ENCODE peak calls at places on chromosomes 3 and 15, in five cellular contexts. Y, K, I, G and M are unnamed samples.
A peak's percentile ranks its signal among the peaks of the same experiment; 100 is the strongest.

GRCh38 chr15:41561777-41562145 is 2.7 kb downstream of the TYRO3 start:
- DNase-seq in Y (no peak), K (no peak), I (no peak), G (no peak), M (no peak)

GRCh38 chr3:20060924-20061323 is 20.7 kb downstream of the KAT2B start:
- DNase-seq in Y (no peak), K (no peak), I (no peak), G (no peak), M (no peak)

GRCh38 chr3:46574881-46575576 is 8.9 kb upstream of the LRRC2 start:
- DNase-seq in Y (no peak), K (no peak), I (no peak), G (no peak), M (no peak)

GRCh38 chr3:192444096-192444790 is 283.1 kb downstream of the FGF12 start:
- DNase-seq in Y (peak; percentile 33), K (peak; percentile 18), I (peak; percentile 69), G (no peak), M (peak; percentile 19)

GRCh38 chr15:78174398-78174797 is 25.2 kb downstream of the IDH3A start:
- DNase-seq in Y (no peak), K (peak; percentile 65), I (no peak), G (no peak), M (no peak)

GRCh38 chr15:38670142-38671002 is 105.8 kb upstream of the RASGRP1 start:
- DNase-seq in Y (peak; percentile 72), K (peak; percentile 80), I (no peak), G (no peak), M (peak; percentile 61)

GRCh38 chr3:72932416-72932815 is 44.6 kb downstream of the GXYLT2 start:
- DNase-seq in Y (no peak), K (no peak), I (no peak), G (no peak), M (no peak)

GRCh38 chr15:30885814-30886213 is 17.9 kb upstream of the FAN1 start:
- DNase-seq in Y (no peak), K (no peak), I (no peak), G (no peak), M (no peak)

GRCh38 chr15:75606711-75607684 is 18.5 kb downstream of the SNUPN start:
- DNase-seq in Y (peak; percentile 15), K (peak; percentile 41), I (no peak), G (no peak), M (no peak)

GRCh38 chr15:25674948-25675347 is 188.2 kb downstream of the ATP10A start:
- DNase-seq in Y (no peak), K (no peak), I (no peak), G (no peak), M (no peak)

GRCh38 chr3:12224181-12225147 is 64.4 kb upstream of the PPARG start:
- DNase-seq in Y (no peak), K (no peak), I (no peak), G (no peak), M (no peak)

GRCh38 chr3:14823910-14824629 is 5.3 kb downstream of the FGD5 start:
- DNase-seq in Y (no peak), K (no peak), I (no peak), G (no peak), M (no peak)

GRCh38 chr3:197023998-197024651 is 5.5 kb downstream of the MELTF start:
- DNase-seq in Y (no peak), K (no peak), I (no peak), G (no peak), M (no peak)

GRCh38 chr3:10334461-10334860 is 13.5 kb upstream of the SEC13 start:
- DNase-seq in Y (no peak), K (no peak), I (no peak), G (no peak), M (no peak)

GRCh38 chr15:88623061-88623460 is 1.9 kb downstream of the AEN start:
- DNase-seq in Y (no peak), K (no peak), I (no peak), G (peak; percentile 45), M (peak; percentile 43)

GRCh38 chr15:29921130-29921601 is 98.9 kb upstream of the TJP1 start:
- DNase-seq in Y (no peak), K (no peak), I (no peak), G (no peak), M (no peak)

GRCh38 chr15:43483306-43484128 is 9.4 kb downstream of the TP53BP1 start:
- DNase-seq in Y (no peak), K (no peak), I (no peak), G (no peak), M (no peak)

GRCh38 chr3:10489746-10490483 is 15.5 kb downstream of the ATP2B2 start:
- DNase-seq in Y (no peak), K (no peak), I (no peak), G (no peak), M (no peak)

GRCh38 chr15:78384651-78385050 is 44.5 kb downstream of the CRABP1 start:
- DNase-seq in Y (no peak), K (no peak), I (no peak), G (no peak), M (no peak)

GRCh38 chr3:120559228-120560061 is 36.7 kb upstream of the NDUFB4 start:
- DNase-seq in Y (no peak), K (no peak), I (no peak), G (peak; percentile 25), M (no peak)

GRCh38 chr3:194035406-194036138 is 100.4 kb upstream of the HES1 start:
- DNase-seq in Y (no peak), K (no peak), I (no peak), G (no peak), M (no peak)

GRCh38 chr15:90638241-90638691 is 78.9 kb upstream of the BLM start:
- DNase-seq in Y (no peak), K (no peak), I (no peak), G (no peak), M (no peak)

GRCh38 chr3:51940648-51941421 is 869 bp downstream of the RRP9 start:
- DNase-seq in Y (no peak), K (no peak), I (no peak), G (no peak), M (no peak)

GRCh38 chr15:34716111-34716510 is 38.7 kb downstream of the GJD2 start:
- DNase-seq in Y (no peak), K (no peak), I (no peak), G (no peak), M (no peak)

GRCh38 chr3:141764946-141765345 is 1.7 kb downstream of the GRK7 start:
- DNase-seq in Y (no peak), K (no peak), I (no peak), G (no peak), M (no peak)

GRCh38 chr3:74402821-74403220 is 211.6 kb downstream of the CNTN3 start:
- DNase-seq in Y (no peak), K (no peak), I (no peak), G (no peak), M (no peak)

GRCh38 chr3:182180646-182181385 is 469.1 kb downstream of the SOX2 start:
- DNase-seq in Y (no peak), K (no peak), I (no peak), G (no peak), M (no peak)

GRCh38 chr3:50609071-50609742 is 2.4 kb downstream of the CISH start:
- DNase-seq in Y (no peak), K (no peak), I (no peak), G (no peak), M (no peak)

GRCh38 chr3:132623646-132624045 is 26.6 kb downstream of the ACKR4 start:
- DNase-seq in Y (no peak), K (no peak), I (no peak), G (no peak), M (no peak)

GRCh38 chr3:66763294-66763693 is 234.8 kb upstream of the KBTBD8 start:
- DNase-seq in Y (no peak), K (no peak), I (no peak), G (no peak), M (no peak)

GRCh38 chr15:74208901-74209559 is 6.4 kb upstream of the STRA6 start:
- DNase-seq in Y (no peak), K (no peak), I (no peak), G (no peak), M (no peak)

GRCh38 chr3:31567036-31567435 is 34.3 kb downstream of the STT3B start:
- DNase-seq in Y (no peak), K (peak; percentile 23), I (no peak), G (no peak), M (no peak)

GRCh38 chr3:50245831-50246516 is 10.0 kb downstream of the GNAI2 start:
- DNase-seq in Y (peak; percentile 88), K (peak; percentile 97), I (peak; percentile 93), G (no peak), M (peak; percentile 37)

GRCh38 chr15:20280933-20281463 is 260.6 kb downstream of the GOLGA6L6 start:
- DNase-seq in Y (no peak), K (no peak), I (no peak), G (no peak), M (no peak)

GRCh38 chr3:105812194-105812586 is 56.6 kb downstream of the CBLB start:
- DNase-seq in Y (no peak), K (no peak), I (no peak), G (peak; percentile 53), M (no peak)

GRCh38 chr3:117853923-117854322 is 1144.3 kb downstream of the TUSC7 start:
- DNase-seq in Y (no peak), K (no peak), I (no peak), G (peak; percentile 70), M (no peak)